ENCODE peak calls at places on chromosomes 7 and 10, in ten cellular contexts. W is NCI-H1092; H is left cardiac atrium; N is C1 segment of cervical spinal cord; F is uterus; K is OCI-M1; R is T-helper 1 cell; P is GM20000; I is NCI-H2227 treated with DMSO at 0.1 percent for 48 hours; J is CD8-positive, alpha-beta T cell. Q is an unnamed sample.
A peak's percentile ranks its signal among the peaks of the same experiment; 100 is the strongest.

GRCh38 chr10:127117125-127117524 is 79.3 kb downstream of the INSYN2A start:
- DNase-seq in P (no peak), W (no peak), I (no peak), J (peak; percentile 28), H (peak; percentile 59), K (peak; percentile 68), F (peak; percentile 31), N (peak; percentile 25), R (no peak), Q (peak; percentile 20)

GRCh38 chr7:95859434-95859833 is 87.1 kb downstream of the DYNC1I1 start:
- DNase-seq in H (no peak), P (no peak), R (no peak), W (no peak), I (no peak), J (no peak), N (no peak), K (no peak), F (no peak), Q (no peak)

GRCh38 chr10:86344281-86344680 is 22.3 kb downstream of the GRID1 start:
- DNase-seq in H (no peak), W (no peak), N (no peak), J (no peak), F (no peak), P (no peak), I (no peak), R (no peak), K (no peak), Q (no peak)

GRCh38 chr10:87844837-87845623 is 18.3 kb downstream of the KLLN start:
- DNase-seq in N (no peak), I (no peak), P (no peak), F (no peak), J (no peak), K (peak; percentile 53), H (no peak), W (no peak), R (no peak), Q (no peak)

GRCh38 chr10:26445411-26446031 is 7.4 kb downstream of the APBB1IP start:
- DNase-seq in F (no peak), N (no peak), I (no peak), P (no peak), R (no peak), K (no peak), W (no peak), H (no peak), J (no peak), Q (no peak)

GRCh38 chr10:50990568-50991495 is 83.5 kb upstream of the PRKG1 start:
- DNase-seq in R (no peak), I (peak; percentile 21), F (peak; percentile 49), H (peak; percentile 52), W (no peak), N (no peak), K (no peak), J (no peak), P (peak; percentile 39), Q (no peak)

GRCh38 chr10:60901561-60902235 is 42.3 kb downstream of the RHOBTB1 start:
- DNase-seq in I (no peak), H (peak; percentile 76), N (peak; percentile 77), J (no peak), K (no peak), F (no peak), W (peak; percentile 15), P (no peak), R (no peak), Q (no peak)

GRCh38 chr7:142391191-142391992 is 133.5 kb upstream of the PRSS58 start:
- DNase-seq in R (peak; percentile 27), F (no peak), I (no peak), J (peak; percentile 45), N (peak; percentile 12), W (no peak), K (peak; percentile 41), P (no peak), H (no peak), Q (no peak)

GRCh38 chr10:122141821-122142651 is 129.1 kb upstream of the BTBD16 start:
- DNase-seq in W (no peak), H (no peak), N (peak; percentile 21), J (no peak), R (no peak), F (no peak), P (no peak), I (no peak), K (no peak), Q (no peak)

GRCh38 chr7:20793258-20793657 is 6.6 kb upstream of the SP8 start:
- DNase-seq in K (no peak), W (no peak), N (peak; percentile 2), I (peak; percentile 84), P (no peak), R (no peak), J (no peak), H (no peak), F (no peak), Q (no peak)

GRCh38 chr10:124238367-124238766 is 145.0 kb upstream of the CHST15 start:
- DNase-seq in J (no peak), H (no peak), I (no peak), N (no peak), P (no peak), F (no peak), W (no peak), R (no peak), K (no peak), Q (no peak)

Q was measured in prostate gland.